ENCODE peak calls at places on chromosome 2, in ten cellular contexts. Q is CD4-positive, alpha-beta memory T cell; M is effector memory CD4-positive, alpha-beta T cell; K is left ventricle myocardium inferior; J is CD8-positive, alpha-beta memory T cell; S is heart left ventricle; V is iPS DF 6.9; E is body of pancreas; R is neuronal stem cell; Y is CD8-positive, alpha-beta T cell. H is an unnamed sample. For H3K36me3, the result is how much of the 10 kb centered on the place peaks cover.

GRCh38 chr2:25756444-25757022 is 83.2 kb upstream of the DTNB start:
- DNase-seq in Q (no peak), M (no peak), K (no peak), J (no peak), S (no peak), V (no peak), E (no peak), R (no peak), Y (no peak), H (no peak)

GRCh38 chr2:96108578-96109561 is 7.5 kb downstream of the ADRA2B start:
- DNase-seq in Q (no peak), M (no peak), K (peak), J (no peak), S (peak), V (no peak), E (no peak), R (peak), Y (no peak), H (no peak)

GRCh38 chr2:47076586-47077441 is 78.3 kb downstream of the STPG4 start:
- DNase-seq in Q (no peak), M (no peak), K (no peak), J (no peak), S (no peak), V (no peak), E (peak), R (no peak), Y (no peak), H (no peak)

GRCh38 chr2:40760071-40760666 is 308.3 kb upstream of the SLC8A1 start:
- DNase-seq in Q (no peak), M (no peak), K (no peak), J (no peak), S (no peak), V (peak), E (peak), R (peak), Y (no peak), H (no peak)

GRCh38 chr2:215828528-215829184 is 184.7 kb downstream of the MREG start:
- DNase-seq in Q (peak), M (no peak), K (no peak), J (peak), S (no peak), V (peak), E (peak), R (peak), Y (peak), H (peak)

GRCh38 chr2:38474058-38474457 is 97.0 kb upstream of the ATL2 start:
- DNase-seq in Q (no peak), M (no peak), K (no peak), J (no peak), S (no peak), V (no peak), E (no peak), R (no peak), Y (no peak), H (no peak)

GRCh38 chr2:171406044-171406443 is 27.7 kb downstream of the METTL8 start:
- DNase-seq in Q (no peak), M (no peak), K (no peak), J (no peak), S (no peak), V (no peak), E (no peak), R (no peak), Y (no peak), H (no peak)

GRCh38 chr2:24881623-24882022 is 38.4 kb downstream of the ADCY3 start:
- DNase-seq in Q (no peak), M (no peak), K (no peak), J (no peak), S (no peak), V (no peak), E (no peak), R (no peak), Y (no peak), H (no peak)

GRCh38 chr2:181586569-181587076 is 70.3 kb downstream of the CERKL start:
- DNase-seq in Q (no peak), M (no peak), K (no peak), J (no peak), S (no peak), V (no peak), E (peak), R (no peak), Y (no peak), H (no peak)

GRCh38 chr2:65456074-65456473 is 23.7 kb upstream of the SPRED2 start:
- DNase-seq in Q (no peak), M (no peak), K (no peak), J (no peak), S (no peak), V (no peak), E (no peak), R (no peak), Y (no peak), H (no peak)

GRCh38 chr2:216838146-216838545 is 21.7 kb downstream of the TNP1 start:
- DNase-seq in Q (no peak), M (no peak), K (peak), J (no peak), S (peak), V (no peak), E (no peak), R (no peak), Y (no peak), H (no peak)

GRCh38 chr2:241904791-241905710 is 35.5 kb downstream of the RTP5 start:
- DNase-seq in Q (no peak), M (no peak), K (no peak), J (no peak), S (no peak), V (no peak), E (peak), R (no peak), Y (no peak), H (peak)

DNA sequence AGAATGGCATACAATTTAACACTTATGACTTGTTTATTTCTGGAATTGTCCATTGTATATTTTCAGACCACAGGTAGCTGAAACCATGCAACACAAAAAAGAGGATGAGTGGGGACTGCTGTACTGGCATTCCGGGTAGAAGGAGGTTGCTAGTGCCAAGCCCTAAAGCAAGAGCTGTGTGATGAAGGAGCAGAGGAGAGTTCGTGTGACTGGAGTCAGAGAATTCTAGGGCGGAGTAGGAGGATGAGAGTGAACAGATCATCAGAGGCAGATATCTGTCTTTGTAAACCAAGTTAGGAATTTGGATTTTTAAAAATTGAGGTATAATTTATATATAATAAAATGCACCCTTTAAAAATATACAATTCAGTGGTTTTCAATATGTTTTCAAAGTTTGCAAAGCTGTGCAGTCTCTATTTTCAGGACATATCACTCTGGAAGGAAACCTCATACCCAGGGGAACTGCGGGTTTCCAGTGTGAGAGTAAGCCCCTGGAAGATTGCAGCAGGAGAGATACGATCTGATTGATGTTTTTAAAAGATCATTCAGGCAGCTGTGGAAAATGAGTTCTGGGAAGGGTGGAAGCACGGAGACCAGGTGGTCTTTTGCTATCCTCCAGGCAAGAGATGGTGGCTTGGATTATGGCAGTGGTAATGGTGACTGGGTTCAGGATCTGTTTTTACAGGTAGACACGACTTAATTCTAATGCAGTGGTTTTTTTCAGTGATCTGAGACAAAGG is 36.4 kb downstream of the TAF1B start:
- DNase-seq in Q (no peak), M (no peak), K (no peak), J (no peak), S (no peak), V (no peak), E (no peak), R (no peak), Y (no peak), H (no peak)
- H3K36me3 ChIP-seq in Q (under half), M (under half), K (under half), J (under half), S (under half), V (under half), E (under half), R (half or more), Y (under half), H (under half)

DNA sequence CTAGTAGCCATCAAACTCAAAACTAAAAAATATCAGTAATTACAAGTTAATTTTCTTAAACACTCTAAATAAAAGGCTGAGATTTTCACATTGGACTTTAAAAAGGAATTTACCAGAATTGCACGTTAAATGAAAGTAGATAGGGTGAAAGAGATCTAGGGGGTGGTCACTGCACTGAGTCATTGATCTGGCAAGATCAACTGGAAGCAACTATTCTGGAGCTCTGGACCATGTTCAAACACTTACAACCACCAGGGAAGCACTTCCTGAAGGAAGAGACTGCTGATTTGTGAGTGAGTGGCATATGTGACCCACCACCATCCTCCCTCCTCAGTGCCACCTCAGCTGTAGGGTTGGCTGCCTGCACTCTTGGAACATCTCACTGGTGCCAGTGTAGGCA is 111.8 kb downstream of the UGGT1 start:
- DNase-seq in Q (no peak), M (no peak), K (no peak), J (no peak), S (no peak), V (no peak), E (no peak), R (no peak), Y (no peak), H (no peak)
- H3K36me3 ChIP-seq in Q (under half), M (under half), K (under half), J (under half), S (under half), V (under half), E (under half), R (under half), Y (under half), H (under half)

GRCh38 chr2:224523626-224524577 is 61.3 kb downstream of the CUL3 start:
- DNase-seq in Q (peak), M (no peak), K (no peak), J (no peak), S (no peak), V (no peak), E (no peak), R (no peak), Y (no peak), H (no peak)

GRCh38 chr2:224518806-224519580 is 66.2 kb downstream of the CUL3 start:
- DNase-seq in Q (no peak), M (no peak), K (no peak), J (no peak), S (no peak), V (no peak), E (no peak), R (no peak), Y (no peak), H (no peak)

GRCh38 chr2:224520064-224520463 is 65.1 kb downstream of the CUL3 start:
- DNase-seq in Q (no peak), M (no peak), K (no peak), J (no peak), S (no peak), V (no peak), E (no peak), R (no peak), Y (peak), H (no peak)

GRCh38 chr2:224513991-224514390 is 71.2 kb downstream of the CUL3 start:
- DNase-seq in Q (no peak), M (no peak), K (no peak), J (no peak), S (no peak), V (no peak), E (no peak), R (no peak), Y (no peak), H (no peak)

GRCh38 chr2:224517963-224518362 is 67.2 kb downstream of the CUL3 start:
- DNase-seq in Q (no peak), M (no peak), K (no peak), J (no peak), S (no peak), V (no peak), E (no peak), R (no peak), Y (no peak), H (no peak)
- H3K36me3 ChIP-seq in Q (under half), M (under half), K (under half), J (under half), S (under half), V (under half), E (under half), R (under half), Y (under half), H (under half)

GRCh38 chr2:120104002-120104467 is 91.2 kb downstream of the EPB41L5 start:
- DNase-seq in Q (no peak), M (no peak), K (no peak), J (no peak), S (no peak), V (no peak), E (no peak), R (no peak), Y (no peak), H (no peak)
- H3K36me3 ChIP-seq in Q (under half), M (under half), K (under half), J (under half), S (under half), V (under half), E (under half), R (under half), Y (under half), H (under half)

GRCh38 chr2:135636982-135637381 is 104.7 kb upstream of the UBXN4 start:
- DNase-seq in Q (no peak), M (no peak), K (no peak), J (no peak), S (no peak), V (no peak), E (no peak), R (no peak), Y (no peak), H (no peak)
- H3K36me3 ChIP-seq in Q (under half), M (under half), K (half or more), J (under half), S (under half), V (under half), E (under half), R (half or more), Y (under half), H (under half)

GRCh38 chr2:218720048-218721041 is 9.7 kb downstream of the TTLL4 start:
- DNase-seq in Q (no peak), M (no peak), K (no peak), J (no peak), S (no peak), V (no peak), E (no peak), R (no peak), Y (no peak), H (no peak)

GRCh38 chr2:218716070-218716469 is 5.4 kb downstream of the TTLL4 start:
- DNase-seq in Q (no peak), M (no peak), K (no peak), J (no peak), S (no peak), V (no peak), E (no peak), R (no peak), Y (no peak), H (no peak)

GRCh38 chr2:218717262-218717661 is 6.6 kb downstream of the TTLL4 start:
- DNase-seq in Q (no peak), M (no peak), K (no peak), J (no peak), S (no peak), V (no peak), E (no peak), R (no peak), Y (no peak), H (no peak)

GRCh38 chr2:218719457-218719856 is 8.8 kb downstream of the TTLL4 start:
- DNase-seq in Q (no peak), M (no peak), K (no peak), J (no peak), S (no peak), V (no peak), E (no peak), R (no peak), Y (no peak), H (no peak)

DNA sequence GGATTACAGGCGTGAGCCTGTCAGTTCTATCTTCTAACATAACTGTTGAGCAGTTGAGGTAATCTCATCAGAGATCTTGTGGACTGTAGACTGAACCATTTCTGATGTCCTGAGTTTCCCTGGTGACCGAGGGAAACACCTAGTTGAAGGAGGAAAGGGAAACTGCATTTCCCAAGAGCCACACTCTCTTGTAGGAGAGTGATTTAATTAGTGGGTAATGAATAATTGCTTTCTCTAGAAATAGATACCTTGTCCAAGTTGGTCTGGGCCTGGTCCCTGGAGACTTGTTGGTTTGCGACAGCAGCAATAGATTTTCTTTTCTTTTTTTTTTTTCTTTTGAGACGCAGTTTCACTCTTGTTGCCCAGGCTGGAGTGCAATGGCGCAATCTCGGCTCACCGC is 7.4 kb downstream of the TTLL4 start:
- DNase-seq in Q (no peak), M (no peak), K (no peak), J (no peak), S (no peak), V (no peak), E (no peak), R (no peak), Y (no peak), H (no peak)
- H3K36me3 ChIP-seq in Q (under half), M (under half), K (under half), J (under half), S (under half), V (under half), E (under half), R (half or more), Y (under half), H (under half)